ENCODE peak calls at places on chromosomes 5 and 9, in four cellular contexts. V is WTC11, J is nephron progenitor cell, I is left ventricle myocardium inferior. G is an unnamed sample.

GRCh38 chr5:146291421-146292074 is 47.1 kb upstream of the POU4F3 start:
- DNase-seq in V (no peak), J (peak), I (no peak), G (no peak)

GRCh38 chr5:142391031-142391872 is 66.4 kb upstream of the SPRY4 start:
- DNase-seq in V (no peak), J (no peak), I (no peak), G (no peak)

GRCh38 chr9:128912270-128912853 is 8.4 kb upstream of the PHYHD1 start:
- DNase-seq in V (no peak), J (no peak), I (no peak), G (peak)

GRCh38 chr5:2334686-2335085 is 416.8 kb downstream of the IRX2 start:
- DNase-seq in V (no peak), J (peak), I (no peak), G (no peak)

GRCh38 chr9:112547712-112548440 is 61.2 kb downstream of the KIAA1958 start:
- DNase-seq in V (peak), J (no peak), I (no peak), G (no peak)

GRCh38 chr5:410911-411517 is 32.0 kb upstream of the EXOC3 start:
- DNase-seq in V (no peak), J (no peak), I (no peak), G (no peak)

GRCh38 chr9:121154782-121155181 is 46.9 kb downstream of the RAB14 start:
- DNase-seq in V (no peak), J (no peak), I (no peak), G (no peak)

GRCh38 chr5:154606675-154607321 is 128.8 kb upstream of the HAND1 start:
- DNase-seq in V (no peak), J (no peak), I (no peak), G (no peak)

GRCh38 chr9:121937248-121937647 is 155.9 kb downstream of the TTLL11 start:
- DNase-seq in V (no peak), J (no peak), I (no peak), G (no peak)

GRCh38 chr9:74066605-74067004 is 430.5 kb upstream of the RORB start:
- DNase-seq in V (no peak), J (no peak), I (no peak), G (no peak)

GRCh38 chr5:123209163-123210013 is 120.3 kb downstream of the PRDM6 start:
- DNase-seq in V (no peak), J (no peak), I (no peak), G (no peak)

GRCh38 chr5:98301567-98301966 is 471.9 kb upstream of the RGMB start:
- DNase-seq in V (no peak), J (no peak), I (no peak), G (no peak)

GRCh38 chr9:133828338-133828997 is 90.3 kb upstream of the SARDH start:
- DNase-seq in V (no peak), J (no peak), I (no peak), G (no peak)

GRCh38 chr5:151695464-151695863 is 8.7 kb upstream of the SPARC start:
- DNase-seq in V (no peak), J (no peak), I (no peak), G (no peak)

GRCh38 chr9:114549677-114550330 is 37.8 kb upstream of the ATP6V1G1 start:
- DNase-seq in V (no peak), J (no peak), I (no peak), G (no peak)

GRCh38 chr5:137891849-137892248 is 2.6 kb downstream of the PKD2L2 start:
- DNase-seq in V (no peak), J (no peak), I (no peak), G (no peak)

GRCh38 chr5:159345336-159345735 is 15.0 kb upstream of the IL12B start:
- DNase-seq in V (no peak), J (no peak), I (no peak), G (no peak)

GRCh38 chr9:117303643-117304230 is 111.1 kb downstream of the ASTN2 start:
- DNase-seq in V (no peak), J (no peak), I (no peak), G (no peak)

GRCh38 chr5:117681855-117682254 is 1107.2 kb upstream of the SEMA6A start:
- DNase-seq in V (no peak), J (no peak), I (no peak), G (no peak)

GRCh38 chr5:58793888-58794287 is 211.0 kb downstream of the RAB3C start:
- DNase-seq in V (no peak), J (no peak), I (no peak), G (no peak)

GRCh38 chr9:95346021-95346420 is 28.5 kb upstream of the FANCC start:
- DNase-seq in V (no peak), J (no peak), I (no peak), G (no peak)

GRCh38 chr5:160071521-160072299 is 47.5 kb downstream of the PWWP2A start:
- DNase-seq in V (no peak), J (no peak), I (peak), G (no peak)

GRCh38 chr5:113320160-113320816 is 114.5 kb downstream of the TSSK1B start:
- DNase-seq in V (no peak), J (no peak), I (no peak), G (no peak)

GRCh38 chr5:50593681-50594080 is 72.8 kb upstream of the PARP8 start:
- DNase-seq in V (no peak), J (no peak), I (no peak), G (no peak)

GRCh38 chr9:137679249-137679648 is 60.4 kb downstream of the EHMT1 start:
- DNase-seq in V (no peak), J (no peak), I (no peak), G (no peak)

GRCh38 chr5:96087939-96088338 is 126.3 kb upstream of the ELL2 start:
- DNase-seq in V (no peak), J (no peak), I (no peak), G (no peak)

GRCh38 chr5:143870871-143871632 is 59.1 kb downstream of the HMHB1 start:
- DNase-seq in V (no peak), J (no peak), I (no peak), G (no peak)

GRCh38 chr5:60382761-60383160 is 317.2 kb downstream of the DEPDC1B start:
- DNase-seq in V (no peak), J (no peak), I (no peak), G (no peak)

GRCh38 chr9:137506274-137506673 is 43.9 kb downstream of the PNPLA7 start:
- DNase-seq in V (no peak), J (no peak), I (no peak), G (no peak)

GRCh38 chr5:67771221-67771620 is 444.3 kb upstream of the PIK3R1 start:
- DNase-seq in V (no peak), J (no peak), I (no peak), G (no peak)

GRCh38 chr9:63817622-63818518 is 1467.1 kb downstream of the FOXD4L5 start:
- DNase-seq in V (peak), J (peak), I (peak), G (peak)

GRCh38 chr5:151917931-151918330 is 6.7 kb downstream of the GLRA1 start:
- DNase-seq in V (no peak), J (no peak), I (no peak), G (no peak)

G was measured in ecto neural progenitor cell.